ENCODE peak calls at places on chromosomes 1 and 21, in seven cellular contexts. J is BE2C; Q is dorsolateral prefrontal cortex; L is astrocyte of the spinal cord; M is naive thymus-derived CD4-positive, alpha-beta T cell; T is CD4-positive, CD25-positive, alpha-beta regulatory T cell; G is right cardiac atrium. K is an unnamed sample.

GRCh38 chr1:33255347-33256311 is 663 bp upstream of the ZNF362 start:
- DNase-seq in T (peak), J (peak), M (peak), L (peak), G (peak), Q (peak), K (peak)

GRCh38 chr1:165696625-165697100 is 1.7 kb downstream of the ALDH9A1 start:
- DNase-seq in G (no peak), T (no peak), J (no peak), Q (no peak), M (no peak), L (peak), K (no peak)

GRCh38 chr1:201554789-201555592 is 16.1 kb downstream of the NAV1 start:
- DNase-seq in G (no peak), L (no peak), T (no peak), Q (no peak), J (no peak), M (no peak), K (no peak)

GRCh38 chr21:34762761-34763160 is 94.0 kb downstream of the CLIC6 start:
- DNase-seq in J (no peak), G (no peak), L (peak), T (no peak), Q (no peak), M (no peak), K (no peak)

GRCh38 chr1:102970496-102971078 is 137.7 kb downstream of the COL11A1 start:
- DNase-seq in Q (no peak), L (peak), T (no peak), G (no peak), J (peak), M (no peak), K (peak)

GRCh38 chr1:34754878-34755637 is at the start of gene GJB5:
- DNase-seq in Q (no peak), L (no peak), M (no peak), J (no peak), G (no peak), T (no peak), K (no peak)

GRCh38 chr1:46764406-46764805 is 34.4 kb upstream of the CYP4B1 start:
- DNase-seq in T (no peak), J (no peak), Q (no peak), M (no peak), G (no peak), L (no peak), K (no peak)

GRCh38 chr1:164184273-164184672 is 374.7 kb upstream of the PBX1 start:
- DNase-seq in G (no peak), L (no peak), M (no peak), Q (no peak), T (no peak), J (no peak), K (no peak)

GRCh38 chr1:236753554-236753953 is 41.5 kb upstream of the MTR start:
- DNase-seq in Q (no peak), T (no peak), M (no peak), L (peak), G (no peak), J (peak), K (peak)

DNA sequence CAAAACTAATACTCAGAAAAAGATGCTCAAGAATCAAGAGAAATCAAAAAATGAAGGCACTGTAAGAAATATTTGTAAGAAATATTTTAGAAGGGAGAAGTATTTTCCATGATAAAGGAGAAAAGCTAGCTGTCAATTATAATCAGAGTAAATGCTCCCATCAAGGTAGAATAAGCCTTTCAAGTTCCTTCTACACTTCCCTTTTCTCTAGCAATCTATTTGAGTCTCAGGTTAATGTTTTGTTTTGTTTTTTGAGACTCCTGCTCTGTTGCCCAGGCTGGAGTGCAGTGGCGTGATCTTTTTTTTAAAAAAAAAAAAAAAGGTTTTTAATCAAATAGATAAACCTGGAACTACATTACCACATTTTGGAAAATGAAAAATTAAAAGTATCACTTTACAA is 33.3 kb downstream of the PUM1 start:
- DNase-seq in J (no peak), Q (no peak), M (no peak), G (no peak), L (no peak), T (no peak), K (no peak)
- H3K4me3 ChIP-seq in J (no peak), Q (no peak), M (no peak), G (no peak), L (no peak), T (no peak), K (no peak)

DNA sequence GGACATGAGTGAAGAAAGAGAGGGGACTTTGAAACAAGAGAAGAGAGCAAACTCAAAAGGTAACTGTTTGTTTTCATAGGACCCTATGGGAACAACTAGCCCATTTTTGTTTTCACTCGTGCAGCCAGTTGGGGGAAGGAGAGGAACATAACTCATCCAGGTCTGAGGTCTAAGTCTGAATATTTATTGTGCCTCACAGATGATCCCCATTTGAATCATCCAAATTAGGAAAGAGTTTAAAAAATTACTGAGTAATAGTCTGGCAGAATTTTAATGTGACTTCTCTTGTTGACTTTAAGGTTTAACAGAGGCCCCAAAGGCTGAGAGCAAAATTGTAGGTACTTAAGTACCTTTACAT is 10.4 kb upstream of the TSPAN2 start:
- DNase-seq in T (no peak), M (no peak), G (no peak), J (no peak), Q (no peak), L (no peak), K (no peak)
- H3K4me3 ChIP-seq in T (peak), M (peak), G (no peak), J (no peak), Q (no peak), L (no peak), K (peak)

DNA sequence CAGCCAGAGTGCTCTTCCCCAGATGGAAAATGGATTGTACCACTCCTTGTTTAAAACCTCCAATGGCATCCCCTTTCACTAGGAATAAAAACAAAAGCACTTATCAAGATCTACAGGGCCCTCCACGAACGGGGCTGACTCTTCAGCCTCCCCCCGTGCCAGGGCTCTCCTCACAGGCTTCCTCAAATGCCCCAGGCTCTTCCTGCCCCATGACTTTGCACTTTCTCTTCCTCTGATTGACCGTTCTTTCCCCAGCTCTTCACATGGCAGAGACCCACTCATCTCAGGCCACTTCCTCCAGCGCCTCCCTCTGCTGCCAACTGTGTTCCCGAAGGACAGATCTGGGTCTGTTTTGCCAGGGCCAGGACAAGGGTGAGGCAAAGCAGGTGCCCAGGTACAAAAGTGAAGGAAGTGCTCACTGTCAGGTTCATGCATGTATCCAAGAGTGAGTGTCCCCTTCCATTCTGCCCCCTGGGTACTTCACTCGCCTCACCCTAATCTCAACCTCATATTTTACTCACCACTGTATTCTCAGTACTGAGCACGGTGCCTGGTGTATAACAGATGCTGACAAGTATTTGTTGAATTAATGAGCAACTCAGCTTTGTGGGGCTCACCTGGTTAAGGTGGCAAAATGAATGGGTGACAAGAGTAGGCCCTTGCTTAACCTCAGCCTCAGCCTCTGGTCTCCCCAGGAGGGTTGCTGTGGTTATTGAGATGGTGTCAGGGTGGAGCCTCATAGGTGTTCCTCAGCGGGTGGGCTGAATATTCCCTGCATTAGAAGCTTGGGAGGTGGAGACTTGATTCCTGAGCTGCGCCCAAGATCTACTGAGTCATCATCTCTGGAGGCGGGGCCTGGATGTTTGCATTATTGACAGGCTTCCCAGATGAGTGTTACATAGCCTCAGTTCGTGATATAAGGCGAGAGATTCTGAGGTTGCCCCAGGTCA is 39.6 kb downstream of the SYT6 start:
- DNase-seq in T (no peak), Q (no peak), L (peak), G (no peak), J (no peak), M (no peak), K (no peak)
- H3K4me3 ChIP-seq in T (no peak), Q (no peak), L (no peak), G (no peak), J (no peak), M (no peak), K (no peak)

GRCh38 chr1:182779530-182779929 is 10.0 kb upstream of the NPL start:
- DNase-seq in G (no peak), M (no peak), L (no peak), J (no peak), Q (no peak), T (no peak), K (no peak)

GRCh38 chr1:182782587-182782913 is 7.0 kb upstream of the NPL start:
- DNase-seq in M (no peak), G (no peak), T (no peak), L (no peak), J (no peak), Q (no peak), K (no peak)

GRCh38 chr1:182784556-182785171 is 4.9 kb upstream of the NPL start:
- DNase-seq in T (peak), G (no peak), Q (no peak), L (peak), J (peak), M (peak), K (peak)

GRCh38 chr1:182783068-182783467 is 6.5 kb upstream of the NPL start:
- DNase-seq in Q (no peak), T (no peak), L (no peak), G (no peak), M (no peak), J (peak), K (peak)

DNA sequence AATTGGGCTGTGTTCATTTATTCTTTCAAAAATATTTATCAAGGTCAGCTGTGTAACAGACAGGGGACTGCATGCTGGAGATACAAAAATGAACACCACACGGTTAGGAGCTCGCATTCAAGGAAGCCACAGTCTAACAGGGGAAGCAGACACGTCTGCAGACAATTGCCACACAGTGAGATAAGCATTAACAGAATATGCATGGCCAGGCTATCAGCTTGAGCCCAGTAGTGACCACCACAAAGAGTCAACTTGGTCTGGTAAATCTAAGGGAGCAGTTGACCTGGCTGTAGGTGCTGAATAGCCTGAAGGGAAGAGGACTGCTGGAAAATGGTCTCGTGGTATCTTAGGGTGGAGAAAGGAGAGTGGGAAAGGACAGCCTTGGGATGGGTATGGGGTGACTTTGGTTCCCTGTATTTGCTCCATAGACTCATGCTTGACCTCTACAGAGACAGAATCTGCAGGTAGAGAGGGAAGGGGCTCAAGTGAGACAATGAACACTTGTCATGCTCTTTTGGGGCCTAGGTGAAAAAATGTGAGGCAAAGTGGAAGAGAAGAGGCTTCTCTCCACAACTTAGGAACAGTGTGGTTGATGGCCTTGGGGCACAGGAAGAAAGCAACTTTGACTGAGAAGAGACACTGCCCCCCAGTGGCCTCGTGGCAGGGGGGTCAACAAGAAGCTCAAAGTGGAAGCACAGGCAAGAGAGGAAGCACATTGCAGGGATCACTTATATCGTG is 7.6 kb upstream of the NPL start:
- DNase-seq in J (peak), Q (peak), T (peak), G (peak), M (peak), L (peak), K (peak)
- H3K4me3 ChIP-seq in J (no peak), Q (no peak), T (no peak), G (no peak), M (no peak), L (no peak), K (no peak)

K was measured in GM12865.